ENCODE peak calls at places on chromosomes 6 and 20, in nine cellular contexts. O is fibroblast of villous mesenchyme, E is neural progenitor cell, Z is lower lobe of right lung, W is adrenal gland, L is OCI-LY7, X is cardiac fibroblast, D is sigmoid colon, K is lung. N is an unnamed sample.

GRCh38 chr6:87154641-87155271 is 609 bp upstream of the ZNF292 start:
- DNase-seq in D (no peak), K (no peak), X (peak), O (peak), W (peak), E (no peak), L (peak), Z (no peak), N (peak)

GRCh38 chr6:14401181-14401745 is 283.7 kb downstream of the CD83 start:
- DNase-seq in X (no peak), E (no peak), O (no peak), K (no peak), D (no peak), Z (no peak), W (no peak), L (no peak), N (no peak)

GRCh38 chr6:52162940-52163908 is 23.0 kb upstream of the IL17A start:
- DNase-seq in X (peak), K (no peak), O (peak), L (peak), W (no peak), Z (no peak), D (no peak), E (peak), N (peak)

GRCh38 chr6:78324213-78324612 is 543.1 kb upstream of the IRAK1BP1 start:
- DNase-seq in Z (no peak), L (no peak), K (no peak), X (no peak), O (peak), D (no peak), E (no peak), W (no peak), N (no peak)

GRCh38 chr20:58870293-58871014 is 17.9 kb downstream of the GNAS start:
- DNase-seq in W (peak), E (peak), L (peak), O (peak), X (peak), D (peak), Z (peak), K (peak), N (peak)

GRCh38 chr6:133428299-133428698 is 187.1 kb downstream of the EYA4 start:
- DNase-seq in E (no peak), L (no peak), D (no peak), Z (no peak), O (no peak), X (peak), K (no peak), W (no peak), N (peak)

GRCh38 chr6:124823240-124824105 is 138.8 kb upstream of the RNF217 start:
- DNase-seq in X (peak), D (peak), O (no peak), Z (no peak), W (no peak), K (no peak), L (no peak), E (no peak), N (no peak)

GRCh38 chr6:165987483-165988305 is 180.0 kb downstream of the TBXT start:
- DNase-seq in E (peak), X (peak), W (peak), D (peak), Z (no peak), O (peak), K (no peak), L (no peak), N (peak)

GRCh38 chr6:124941259-124941658 is 21.0 kb upstream of the RNF217 start:
- DNase-seq in D (no peak), O (no peak), Z (no peak), X (no peak), E (no peak), L (no peak), K (no peak), W (no peak), N (no peak)

GRCh38 chr6:114997813-114998292 is 655.0 kb upstream of the HS3ST5 start:
- DNase-seq in E (no peak), X (no peak), K (no peak), W (no peak), D (no peak), Z (no peak), L (no peak), O (no peak), N (no peak)

GRCh38 chr6:97240222-97240621 is 42.8 kb downstream of the MMS22L start:
- DNase-seq in D (no peak), K (no peak), Z (no peak), L (no peak), W (no peak), E (no peak), X (peak), O (peak), N (peak)

GRCh38 chr6:23180504-23181293 is 611.3 kb downstream of the HDGFL1 start:
- DNase-seq in L (no peak), O (peak), Z (peak), E (peak), X (peak), K (peak), D (peak), W (peak), N (peak)

GRCh38 chr6:109308018-109308492 is 74.2 kb downstream of the CD164 start:
- DNase-seq in O (peak), D (no peak), E (no peak), Z (peak), L (no peak), K (peak), X (peak), W (peak), N (peak)

GRCh38 chr6:158760618-158761250 is 58.4 kb downstream of the EZR start:
- DNase-seq in W (no peak), E (no peak), X (no peak), K (no peak), Z (no peak), O (no peak), L (no peak), D (peak), N (no peak)

GRCh38 chr6:31582230-31582601 is at the start of gene LTB:
- DNase-seq in E (no peak), K (no peak), W (no peak), L (peak), Z (no peak), D (no peak), O (no peak), X (no peak), N (no peak)

GRCh38 chr20:8205996-8206395 is 73.9 kb downstream of the PLCB1 start:
- DNase-seq in D (no peak), O (no peak), E (no peak), K (no peak), L (no peak), W (no peak), Z (no peak), X (no peak), N (no peak)

GRCh38 chr6:23659125-23659524 is 466.9 kb upstream of the NRSN1 start:
- DNase-seq in Z (no peak), O (peak), D (no peak), K (no peak), W (no peak), X (peak), L (no peak), E (peak), N (no peak)

GRCh38 chr6:75282706-75283105 is 1.9 kb downstream of the TMEM30A start:
- DNase-seq in K (no peak), W (no peak), D (no peak), L (no peak), E (no peak), O (no peak), X (no peak), Z (no peak), N (no peak)

GRCh38 chr6:135088818-135089809 is 34.5 kb upstream of the HBS1L start:
- DNase-seq in X (peak), K (no peak), O (peak), E (peak), Z (no peak), D (no peak), W (no peak), L (peak), N (peak)

GRCh38 chr6:77397561-77397960 is 65.7 kb downstream of the HTR1B start:
- DNase-seq in W (no peak), O (no peak), L (no peak), Z (no peak), D (no peak), K (no peak), X (no peak), E (no peak), N (peak)

GRCh38 chr20:6360766-6361165 is 237.9 kb upstream of the FERMT1 start:
- DNase-seq in W (no peak), X (no peak), E (no peak), O (no peak), D (no peak), L (no peak), Z (no peak), K (no peak), N (no peak)

GRCh38 chr6:96065211-96065610 is 49.4 kb downstream of the FUT9 start:
- DNase-seq in W (no peak), Z (no peak), X (no peak), K (no peak), E (no peak), D (no peak), L (no peak), O (no peak), N (no peak)

GRCh38 chr20:6126846-6127245 is 4.0 kb upstream of the FERMT1 start:
- DNase-seq in L (no peak), X (no peak), E (no peak), D (no peak), Z (no peak), O (no peak), W (no peak), K (no peak), N (no peak)

GRCh38 chr6:16200231-16200941 is 38.0 kb upstream of the GMPR start:
- DNase-seq in Z (peak), E (no peak), X (peak), O (peak), K (no peak), W (no peak), D (no peak), L (no peak), N (no peak)

GRCh38 chr6:45965787-45966186 is 49.9 kb downstream of the CLIC5 start:
- DNase-seq in K (no peak), Z (no peak), L (no peak), W (no peak), O (peak), E (no peak), X (peak), D (no peak), N (peak)

GRCh38 chr6:12635813-12636212 is 80.8 kb upstream of the PHACTR1 start:
- DNase-seq in W (no peak), O (no peak), K (no peak), Z (no peak), L (no peak), D (no peak), E (no peak), X (peak), N (peak)

GRCh38 chr6:166747644-166748595 is 120.9 kb upstream of the RPS6KA2 start:
- DNase-seq in L (peak), E (no peak), Z (no peak), K (no peak), D (no peak), X (no peak), W (no peak), O (no peak), N (no peak)

GRCh38 chr6:25279748-25280616 is 808 bp downstream of the CARMIL1 start:
- DNase-seq in O (no peak), K (no peak), E (peak), X (no peak), L (peak), Z (peak), D (peak), W (peak), N (peak)

GRCh38 chr6:44805239-44805849 is 417.8 kb downstream of the CDC5L start:
- DNase-seq in W (no peak), X (peak), D (no peak), Z (no peak), O (peak), L (no peak), E (no peak), K (no peak), N (peak)

GRCh38 chr6:132298344-132298949 is 102.8 kb downstream of the MOXD1 start:
- DNase-seq in Z (no peak), D (no peak), O (peak), W (peak), X (peak), L (peak), K (no peak), E (peak), N (peak)

GRCh38 chr6:36443951-36444428 is 1.2 kb downstream of the KCTD20 start:
- DNase-seq in K (no peak), X (peak), W (no peak), D (no peak), O (peak), Z (no peak), E (peak), L (peak), N (peak)

GRCh38 chr6:128098000-128098581 is 197.2 kb upstream of the THEMIS start:
- DNase-seq in E (no peak), D (no peak), L (no peak), Z (no peak), O (no peak), K (no peak), X (peak), W (no peak), N (peak)

GRCh38 chr6:142671791-142672190 is 273.2 kb downstream of the HIVEP2 start:
- DNase-seq in L (no peak), D (no peak), W (no peak), O (no peak), E (no peak), X (no peak), Z (no peak), K (no peak), N (no peak)

GRCh38 chr20:3041818-3042504 is 1.5 kb upstream of the GNRH2 start:
- DNase-seq in K (no peak), E (no peak), O (peak), X (peak), Z (no peak), L (no peak), D (no peak), W (no peak), N (peak)

GRCh38 chr20:15512916-15513315 is 1060.3 kb downstream of the KIF16B start:
- DNase-seq in D (no peak), L (no peak), O (no peak), Z (no peak), W (no peak), X (no peak), E (no peak), K (no peak), N (no peak)
- H3K4me3 ChIP-seq in D (no peak), L (no peak), O (no peak), Z (no peak), W (no peak), X (no peak), E (no peak), K (no peak), N (no peak)

GRCh38 chr6:47242483-47243386 is 67.0 kb downstream of the TNFRSF21 start:
- DNase-seq in D (peak), L (peak), Z (peak), W (peak), X (peak), O (peak), E (peak), K (peak), N (peak)
- H3K4me3 ChIP-seq in D (no peak), L (peak), Z (no peak), W (no peak), X (peak), O (peak), E (no peak), K (no peak), N (no peak)

DNA sequence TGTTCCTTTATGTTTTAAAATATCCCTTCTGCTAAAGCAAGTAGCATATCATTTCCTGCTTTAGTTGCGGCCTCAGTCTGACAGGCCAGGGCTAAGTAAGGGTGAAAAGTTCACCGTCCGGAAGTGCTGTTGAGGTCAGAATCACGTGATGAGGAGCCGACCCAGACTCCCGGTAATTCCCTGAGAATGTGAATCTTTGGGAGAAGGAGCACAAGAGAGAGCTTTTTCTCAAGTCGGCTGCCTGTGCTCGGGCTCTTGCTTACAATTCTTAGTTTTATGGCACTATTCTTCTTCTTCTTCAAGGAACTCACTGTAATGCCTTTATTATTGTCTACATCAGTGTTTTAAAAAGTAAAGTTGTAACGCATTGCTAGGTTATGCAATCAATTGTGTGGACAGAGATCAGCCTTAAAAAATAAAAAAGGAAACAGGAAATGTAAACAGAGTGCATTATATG is 309.3 kb downstream of the PRL start:
- DNase-seq in Z (peak), D (peak), L (no peak), X (peak), W (peak), E (peak), K (peak), O (peak), N (peak)
- H3K4me3 ChIP-seq in Z (peak), D (no peak), L (no peak), X (peak), W (peak), E (no peak), K (no peak), O (peak), N (peak)

GRCh38 chr6:2055914-2056313 is 189.5 kb downstream of the GMDS start:
- DNase-seq in L (no peak), Z (no peak), O (no peak), K (no peak), X (no peak), W (no peak), D (no peak), E (no peak), N (peak)

GRCh38 chr6:2055143-2055542 is 190.3 kb downstream of the GMDS start:
- DNase-seq in O (no peak), X (no peak), K (no peak), Z (no peak), L (no peak), E (no peak), D (no peak), W (no peak), N (no peak)

GRCh38 chr6:2053691-2054090 is 191.7 kb downstream of the GMDS start:
- DNase-seq in Z (no peak), K (no peak), O (no peak), E (no peak), W (no peak), D (no peak), X (no peak), L (no peak), N (no peak)

DNA sequence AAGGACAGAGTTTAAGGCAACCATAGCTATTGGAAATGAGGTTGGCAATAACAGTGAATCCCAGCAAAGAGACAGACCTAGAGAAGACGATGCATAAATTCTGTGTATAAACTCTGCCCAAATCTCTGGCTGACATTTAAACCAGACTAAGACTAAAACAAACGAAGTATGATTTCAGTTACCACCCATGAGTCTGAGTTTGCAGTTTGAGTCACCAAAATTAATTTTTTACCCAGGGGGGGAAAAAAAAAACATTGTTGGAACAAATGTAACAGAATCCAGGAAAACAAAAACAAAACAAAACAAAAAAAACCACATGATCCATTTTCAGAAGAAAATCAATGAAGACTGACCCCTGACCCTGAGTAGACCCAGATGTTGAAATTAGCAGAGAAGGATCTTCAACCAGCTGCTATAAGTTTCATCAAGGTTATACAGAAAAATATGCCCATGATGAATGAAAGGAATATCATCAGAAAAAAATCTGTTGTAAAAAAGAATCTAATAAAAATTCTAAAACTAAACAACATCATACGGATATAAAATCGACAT is 190.8 kb downstream of the GMDS start:
- DNase-seq in X (no peak), D (no peak), Z (no peak), E (no peak), L (no peak), W (no peak), O (no peak), K (no peak), N (no peak)
- H3K4me3 ChIP-seq in X (no peak), D (no peak), Z (no peak), E (no peak), L (no peak), W (no peak), O (no peak), K (no peak), N (no peak)

DNA sequence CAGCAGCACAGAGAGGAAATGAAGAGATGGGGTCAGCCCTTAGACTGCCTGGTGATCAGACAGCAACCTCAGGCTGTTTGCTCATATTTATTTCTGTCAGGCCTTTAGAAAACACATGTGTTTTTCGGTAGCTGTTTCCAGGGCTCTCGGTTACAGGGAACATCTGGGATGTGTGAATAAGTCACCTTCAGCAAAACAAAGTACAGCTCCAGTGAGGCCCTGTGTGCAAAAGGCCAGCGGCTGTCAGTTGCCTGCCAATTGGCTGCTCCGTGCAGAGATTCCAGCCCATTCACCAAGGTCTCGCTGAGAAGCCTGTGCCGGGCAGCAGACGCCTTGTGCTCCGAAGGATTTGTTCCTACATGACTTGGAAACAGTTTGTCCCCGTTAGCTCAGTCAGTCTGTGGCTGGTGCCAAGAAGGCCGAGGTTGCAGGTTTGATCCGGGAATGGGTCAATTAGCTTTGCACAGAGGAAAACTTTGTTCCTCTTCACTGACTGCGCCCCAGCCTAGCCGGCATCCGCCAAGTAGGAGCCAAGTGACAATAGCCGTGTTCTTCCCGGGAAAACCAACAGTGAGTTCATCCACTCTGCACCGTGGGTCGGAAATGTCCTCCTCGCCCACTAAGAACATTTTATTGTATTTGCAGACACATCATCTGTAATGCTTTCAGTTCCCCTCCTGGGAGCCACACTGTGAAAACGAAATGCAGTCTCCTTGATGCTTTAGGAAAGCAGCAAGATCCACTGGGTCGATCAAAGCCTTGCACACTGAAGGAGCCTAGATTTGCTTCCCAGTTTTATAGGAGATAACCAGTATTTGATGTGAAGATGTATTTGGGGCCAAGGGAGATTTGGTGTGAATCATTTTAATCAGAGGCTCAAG is 315.4 kb upstream of the CDYL start:
- DNase-seq in E (peak), K (no peak), L (no peak), D (peak), W (peak), Z (no peak), X (peak), O (peak), N (peak)
- H3K4me3 ChIP-seq in E (no peak), K (no peak), L (no peak), D (no peak), W (no peak), Z (no peak), X (no peak), O (no peak), N (peak)

GRCh38 chr20:51091564-51092195 is 68.8 kb upstream of the KCNG1 start:
- DNase-seq in W (no peak), K (no peak), Z (no peak), E (peak), D (no peak), L (no peak), X (no peak), O (no peak), N (no peak)
- H3K4me3 ChIP-seq in W (no peak), K (no peak), Z (no peak), E (peak), D (no peak), L (no peak), X (no peak), O (no peak), N (no peak)

N was measured in fibroblast of the aortic adventitia.